ENCODE peak calls at places on chromosomes 6 and 20, in five cellular contexts. L is heart left ventricle, F is left kidney, J is T-cell, C is ecto neural progenitor cell. W is an unnamed sample.

GRCh38 chr6:29236060-29236459 is 65.4 kb downstream of the OR2J2 start:
- DNase-seq in J (no peak), C (no peak), L (no peak), F (peak; percentile 23), W (no peak)

GRCh38 chr20:32115196-32115767 is 5.8 kb downstream of the TM9SF4 start:
- DNase-seq in F (peak; percentile 88), C (no peak), J (no peak), L (no peak), W (no peak)

GRCh38 chr20:24672886-24673677 is 203.7 kb downstream of the SYNDIG1 start:
- DNase-seq in L (no peak), J (no peak), F (no peak), C (no peak), W (no peak)

GRCh38 chr6:139776051-139776450 is 401.6 kb upstream of the CITED2 start:
- DNase-seq in C (peak; percentile 55), F (peak; percentile 50), J (no peak), L (no peak), W (no peak)

GRCh38 chr6:108105584-108105983 is 31.0 kb upstream of the OSTM1 start:
- DNase-seq in J (no peak), C (no peak), F (no peak), L (no peak), W (no peak)

GRCh38 chr20:57616143-57616951 is 3.9 kb downstream of the ZBP1 start:
- DNase-seq in J (no peak), F (no peak), C (no peak), L (no peak), W (peak; percentile 8)

GRCh38 chr6:26322645-26323482 is 42.1 kb upstream of the BTN3A2 start:
- DNase-seq in J (peak; percentile 55), L (no peak), F (peak; percentile 82), C (no peak), W (peak; percentile 60)

GRCh38 chr6:35177139-35177538 is 36.0 kb upstream of the TCP11 start:
- DNase-seq in C (no peak), L (no peak), J (no peak), F (no peak), W (no peak)

GRCh38 chr6:108210557-108210956 is 44.7 kb downstream of the NR2E1 start:
- DNase-seq in L (no peak), F (no peak), J (no peak), C (no peak), W (no peak)

GRCh38 chr20:1894951-1895673 is at the start of gene SIRPA:
- DNase-seq in C (peak; percentile 76), L (peak; percentile 81), F (no peak), J (no peak), W (no peak)

GRCh38 chr20:57663681-57664451 is 43.6 kb upstream of the ZBP1 start:
- DNase-seq in F (no peak), C (no peak), L (peak; percentile 57), J (no peak), W (no peak)

GRCh38 chr6:137928286-137928685 is 61.2 kb downstream of the TNFAIP3 start:
- DNase-seq in L (no peak), F (no peak), C (no peak), J (peak; percentile 11), W (no peak)

GRCh38 chr6:70507166-70507565 is 59.6 kb upstream of the SDHAF4 start:
- DNase-seq in L (no peak), J (no peak), F (no peak), C (no peak), W (no peak)

GRCh38 chr6:145327497-145328055 is 407.7 kb downstream of the EPM2A start:
- DNase-seq in C (no peak), L (no peak), F (no peak), J (no peak), W (no peak)

GRCh38 chr6:138580040-138580439 is 80.7 kb upstream of the NHSL1 start:
- DNase-seq in F (no peak), C (no peak), L (no peak), J (no peak), W (no peak)

GRCh38 chr6:46325561-46326525 is 155.1 kb upstream of the ENPP5 start:
- DNase-seq in L (peak; percentile 63), C (no peak), J (no peak), F (peak; percentile 55), W (no peak)

W was measured in activated T-helper 2 cell treated with anti-CD3 and anti-CD28 coated beads, Interferon-gamma antibody, Interleukin-2, Interleukin-4, amounts not matched to agents 10 μg/mL and 5 μg/mL and 100 μg/mL, durations not matched to agents 14 hours and 24 hours and 36 hours.